ENCODE peak calls at places on chromosomes 7 and 10, in four cellular contexts. V, Y, Q and L are unnamed samples. For H3K4me1 and H3K36me3, the result is how much of the 10 kb centered on the place peaks cover.

GRCh38 chr7:46363688-46364087 is 442.6 kb upstream of the IGFBP3 start:
- DNase-seq in Q (no peak), Y (no peak), V (no peak), L (no peak)

GRCh38 chr10:102113956-102114857 is 6.0 kb downstream of the LDB1 start:
- DNase-seq in Q (no peak), V (no peak), Y (no peak), L (no peak)

GRCh38 chr10:77768046-77768445 is 130.4 kb upstream of the KCNMA1 start:
- DNase-seq in V (no peak), Q (no peak), Y (no peak), L (no peak)

GRCh38 chr7:82678716-82679115 is 235.1 kb upstream of the CACNA2D1 start:
- DNase-seq in V (no peak), Q (no peak), Y (no peak), L (no peak)

GRCh38 chr7:156435486-156436231 is 204.9 kb upstream of the RNF32 start:
- DNase-seq in Y (no peak), V (no peak), Q (no peak), L (no peak)

GRCh38 chr10:84059526-84059925 is 79.8 kb upstream of the GHITM start:
- DNase-seq in Q (no peak), V (no peak), Y (no peak), L (no peak)

GRCh38 chr10:92091965-92092364 is 168.4 kb downstream of the BTAF1 start:
- DNase-seq in Q (no peak), V (no peak), Y (no peak), L (no peak)

GRCh38 chr10:132068431-132069121 is 2.8 kb downstream of the JAKMIP3 start:
- DNase-seq in Y (no peak), Q (no peak), V (no peak), L (peak)

GRCh38 chr7:114783413-114783812 is 138.5 kb upstream of the MDFIC start:
- DNase-seq in Q (no peak), V (no peak), Y (no peak), L (no peak)

GRCh38 chr10:6202098-6202683 is 541 bp upstream of the PFKFB3 start:
- DNase-seq in Y (no peak), Q (no peak), V (no peak), L (no peak)

GRCh38 chr10:3091346-3091787 is 24.0 kb downstream of the PFKP start:
- DNase-seq in Q (no peak), V (no peak), Y (peak), L (no peak)

GRCh38 chr10:26451903-26452302 is 13.8 kb downstream of the APBB1IP start:
- DNase-seq in V (no peak), Q (no peak), Y (no peak), L (no peak)

GRCh38 chr10:26457088-26457487 is 18.9 kb downstream of the APBB1IP start:
- DNase-seq in V (no peak), Q (no peak), Y (no peak), L (no peak)

GRCh38 chr10:26453850-26454249 is 15.7 kb downstream of the APBB1IP start:
- DNase-seq in Q (no peak), Y (no peak), V (no peak), L (no peak)

GRCh38 chr10:26454891-26455290 is 16.8 kb downstream of the APBB1IP start:
- DNase-seq in Q (no peak), Y (no peak), V (no peak), L (no peak)

DNA sequence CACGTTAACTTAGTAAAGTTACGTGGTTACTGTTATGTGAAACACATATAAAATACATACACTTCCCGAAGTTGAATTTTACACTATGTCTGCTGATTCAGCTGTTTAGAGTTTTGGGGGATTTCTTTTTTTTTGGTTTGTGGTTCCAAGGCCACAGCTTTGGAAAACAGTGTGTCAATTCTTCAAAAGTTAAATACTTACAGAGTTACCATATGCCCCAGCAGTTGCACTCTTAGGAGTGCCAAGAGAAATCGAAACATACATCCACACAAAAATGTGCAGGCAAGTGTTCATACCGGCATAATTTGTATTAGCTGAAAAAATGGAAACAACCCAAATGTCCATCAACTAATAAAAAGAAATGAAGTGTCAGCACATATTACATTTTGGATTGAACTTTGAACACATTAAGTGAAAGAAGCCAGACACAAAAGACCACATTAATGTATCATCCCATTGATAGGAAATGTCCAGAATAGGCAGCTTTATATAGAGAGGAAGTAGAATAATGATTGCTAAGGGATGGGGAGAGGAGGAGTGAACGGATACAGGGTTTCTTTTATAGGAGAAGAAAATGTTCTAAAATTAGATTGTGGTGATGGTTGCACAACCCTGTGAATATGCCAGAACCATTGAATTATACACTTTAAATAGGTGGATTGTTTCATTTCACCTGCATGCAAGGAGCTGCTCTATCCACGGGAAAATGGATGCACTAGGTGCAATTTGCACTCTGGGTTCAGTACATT is 17.6 kb downstream of the APBB1IP start:
- DNase-seq in V (no peak), Q (no peak), Y (no peak), L (no peak)
- H3K4me1 ChIP-seq in V (under half), Q (under half), Y (under half), L (under half)

GRCh38 chr7:101814081-101814995 is 3.1 kb upstream of the CUX1 start:
- DNase-seq in V (peak), Y (no peak), Q (peak), L (no peak)

GRCh38 chr7:101814996-101815825 is 2.2 kb upstream of the CUX1 start:
- DNase-seq in Y (no peak), Q (peak), V (no peak), L (no peak)

GRCh38 chr7:101816499-101817030 is 861 bp upstream of the CUX1 start:
- DNase-seq in Y (no peak), V (no peak), Q (peak), L (no peak)

GRCh38 chr7:101817031-101817929 is at the start of gene CUX1:
- DNase-seq in Y (no peak), V (no peak), Q (peak), L (no peak)

DNA sequence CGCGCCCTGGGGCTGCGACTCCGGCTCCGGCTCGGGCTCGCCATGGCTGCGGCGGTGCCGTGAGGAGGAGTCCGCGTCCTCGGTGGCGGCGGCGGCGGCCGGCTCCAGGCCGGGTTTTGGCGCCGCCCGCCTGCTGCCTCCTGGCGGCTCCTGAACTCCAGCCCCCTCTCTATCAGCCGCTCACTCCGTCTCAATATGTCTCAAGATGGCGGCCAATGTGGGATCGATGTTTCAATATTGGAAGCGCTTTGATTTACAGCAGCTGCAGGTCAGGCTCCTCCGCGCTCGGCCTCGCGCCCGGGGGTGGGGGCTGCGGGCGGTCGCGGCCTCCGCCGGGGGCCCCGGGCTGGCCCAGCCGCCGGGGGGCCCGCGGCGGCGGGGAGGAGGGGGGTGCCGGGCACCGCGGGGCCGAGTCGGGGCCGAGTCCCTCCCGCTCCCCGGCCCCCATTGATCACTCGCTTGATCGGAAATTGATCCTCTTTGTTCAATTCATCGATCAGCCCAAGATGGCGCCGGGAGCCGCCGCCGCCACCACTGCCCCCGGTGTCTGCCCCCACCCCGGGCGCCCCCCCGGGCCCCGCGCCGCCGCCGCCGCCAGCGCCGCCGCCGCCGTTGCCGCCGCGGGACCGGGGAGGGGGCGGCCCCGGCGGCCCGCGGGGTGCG is 1.5 kb upstream of the CUX1 start:
- DNase-seq in V (no peak), Q (peak), Y (peak), L (no peak)
- TF ChIP-seq POLR2AphosphoS5 in V (peak), Q (no peak), Y (peak), L (no peak)

GRCh38 chr10:76021391-76021790 is 590.0 kb downstream of the LRMDA start:
- DNase-seq in Q (no peak), V (no peak), Y (no peak), L (no peak)
- H3K36me3 ChIP-seq in Q (under half), V (under half), Y (under half), L (under half)

GRCh38 chr10:11579885-11580284 is 31.6 kb downstream of the USP6NL start:
- DNase-seq in V (no peak), Y (no peak), Q (no peak), L (no peak)

GRCh38 chr10:11573497-11573896 is 38.0 kb downstream of the USP6NL start:
- DNase-seq in Y (no peak), Q (no peak), V (no peak), L (no peak)

GRCh38 chr10:11581213-11581612 is 30.2 kb downstream of the USP6NL start:
- DNase-seq in Q (no peak), V (no peak), Y (no peak), L (no peak)

GRCh38 chr10:11576092-11576809 is 35.2 kb downstream of the USP6NL start:
- DNase-seq in V (no peak), Y (no peak), Q (no peak), L (no peak)

GRCh38 chr10:11578802-11579255 is 32.6 kb downstream of the USP6NL start:
- DNase-seq in V (no peak), Y (no peak), Q (no peak), L (no peak)
- H3K4me1 ChIP-seq in V (under half), Y (under half), Q (under half), L (under half)

GRCh38 chr10:74816824-74817498 is 9.4 kb upstream of the KAT6B start:
- DNase-seq in V (no peak), Y (no peak), Q (no peak), L (no peak)
- TF ChIP-seq POLR2AphosphoS5 in V (no peak), Y (no peak), Q (no peak), L (no peak)